ENCODE peak calls at places on chromosome 19, in six cellular contexts. O is HepG2, H is K562, U is GM12878, R is GM12891, E is H1. B is an unnamed sample.

GRCh38 chr19:41903161-41903953 is 20.4 kb downstream of the ARHGEF1 start:
- DNase-seq in R (no peak), E (no peak), O (no peak), H (no peak), U (no peak), B (no peak)

GRCh38 chr19:28710278-28710677 is 502.7 kb downstream of the UQCRFS1 start:
- DNase-seq in R (no peak), O (peak; percentile 43), U (peak; percentile 3), H (peak; percentile 45), E (no peak), B (no peak)

GRCh38 chr19:11570039-11570462 is 7.4 kb downstream of the ACP5 start:
- DNase-seq in O (no peak), U (no peak), R (no peak), H (no peak), E (no peak), B (peak; percentile 4)

GRCh38 chr19:35756373-35757230 is at the start of gene HSPB6:
- DNase-seq in R (no peak), O (no peak), E (no peak), H (no peak), U (no peak), B (no peak)

GRCh38 chr19:41802770-41803169 is 6.4 kb downstream of the CEACAM3 start:
- DNase-seq in H (no peak), R (no peak), E (no peak), U (no peak), O (no peak), B (no peak)

GRCh38 chr19:38842439-38843174 is 7.2 kb downstream of the HNRNPL start:
- DNase-seq in O (no peak), R (no peak), H (no peak), U (no peak), E (no peak), B (no peak)

GRCh38 chr19:38317104-38317612 is 1.4 kb upstream of the YIF1B start:
- DNase-seq in H (peak; percentile 91), O (no peak), R (no peak), U (no peak), E (no peak), B (no peak)

GRCh38 chr19:3606690-3607289 is at the start of gene TBXA2R:
- DNase-seq in O (no peak), U (no peak), R (peak; percentile 77), H (peak; percentile 93), E (no peak), B (peak; percentile 65)

GRCh38 chr19:2983351-2984195 is 6.2 kb downstream of the TLE6 start:
- DNase-seq in U (no peak), H (peak; percentile 23), E (peak; percentile 83), O (no peak), R (no peak), B (no peak)

GRCh38 chr19:47434088-47434487 is 14.8 kb upstream of the MEIS3 start:
- DNase-seq in O (no peak), U (no peak), H (no peak), E (no peak), R (no peak), B (no peak)

DNA sequence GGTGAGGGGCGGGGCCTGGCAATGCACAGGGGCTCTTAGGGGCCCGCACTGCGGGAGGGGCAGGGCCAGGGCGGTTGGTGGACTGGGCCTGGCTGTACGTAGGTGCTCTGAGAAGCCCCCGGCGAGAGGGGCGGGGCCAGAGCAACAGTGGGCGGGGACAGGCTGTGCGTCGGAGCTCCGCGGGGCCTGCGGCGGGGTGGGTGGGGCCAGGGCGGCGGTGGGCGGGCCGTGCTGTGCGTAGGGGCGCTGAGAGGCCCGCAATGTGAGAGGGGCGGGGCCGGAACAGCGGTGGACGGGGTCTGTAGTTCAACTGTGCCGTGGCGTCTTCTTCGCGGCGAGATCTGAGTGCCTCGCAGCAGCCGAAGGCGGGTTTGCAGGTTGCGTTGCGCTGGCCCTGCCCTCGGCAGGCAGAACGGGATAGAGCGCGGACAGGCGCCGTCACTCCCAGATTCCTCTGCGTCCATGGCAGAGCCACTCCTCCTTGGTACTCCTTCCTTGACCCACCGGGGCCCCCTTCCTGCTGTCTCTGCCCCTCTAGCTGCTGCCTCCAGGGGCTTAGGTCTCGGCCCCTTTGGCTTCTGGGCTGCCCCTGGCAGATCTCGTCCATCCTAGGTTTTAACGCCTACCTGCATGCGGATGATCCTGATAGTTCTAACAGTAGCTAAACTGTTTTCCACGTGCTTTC is 33.2 kb downstream of the CCNE1 start:
- DNase-seq in U (peak; percentile 59), H (no peak), O (peak; percentile 89), R (peak; percentile 86), E (peak; percentile 83), B (peak; percentile 86)
- TF ChIP-seq POLR2A in U (peak; percentile 90), H (peak; percentile 58), O (peak; percentile 69), R (peak; percentile 69), E (peak; percentile 40), B (peak; percentile 77)

DNA sequence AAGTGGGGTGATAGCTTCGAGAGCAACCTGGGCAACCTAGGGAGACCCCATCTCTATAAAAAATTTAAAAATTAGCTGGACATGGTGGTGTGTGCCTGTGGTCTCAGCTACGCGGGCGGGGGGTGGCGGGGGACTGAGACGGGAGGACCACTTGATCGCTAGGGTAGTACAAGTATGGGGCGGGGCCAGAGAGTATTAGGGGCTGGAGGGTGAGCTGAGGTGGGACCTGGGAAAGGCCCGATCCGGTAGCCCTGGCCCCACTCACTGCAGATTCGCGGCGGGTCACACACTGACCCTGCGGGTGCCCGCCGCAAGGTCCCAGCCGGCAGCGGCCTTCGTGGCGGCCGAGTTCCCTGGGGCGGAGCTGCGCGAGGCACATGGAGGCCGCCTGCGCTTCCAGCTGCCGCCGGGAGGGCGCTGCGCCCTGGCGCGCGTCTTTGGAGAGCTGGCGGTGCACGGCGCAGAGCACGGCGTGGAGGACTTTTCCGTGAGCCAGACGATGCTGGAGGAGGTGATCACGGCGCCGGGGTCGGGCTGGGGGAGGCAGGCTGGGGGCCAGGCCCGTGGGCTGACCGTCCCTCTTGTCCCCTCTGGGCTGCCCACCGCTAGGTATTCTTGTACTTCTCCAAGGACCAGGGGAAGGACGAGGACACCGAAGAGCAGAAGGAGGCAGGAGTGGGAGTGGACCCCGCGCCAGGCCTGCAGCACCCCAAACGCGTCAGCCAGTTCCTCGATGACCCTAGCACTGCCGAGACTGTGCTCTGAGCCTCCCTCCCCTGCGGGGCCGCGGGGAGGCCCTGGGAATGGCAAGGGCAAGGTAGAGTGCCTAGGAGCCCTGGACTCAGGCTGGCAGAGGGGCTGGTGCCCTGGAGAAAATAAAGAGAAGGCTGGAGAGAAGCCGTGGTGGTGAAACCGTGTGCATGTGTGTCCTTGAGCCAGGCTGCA is 2.0 kb upstream of the ARHGAP45 start:
- DNase-seq in H (no peak), R (peak; percentile 75), O (no peak), U (no peak), E (no peak), B (peak; percentile 81)
- TF ChIP-seq POLR2AphosphoS5 in H (no peak), R (no peak), O (no peak), U (no peak), E (no peak), B (no peak)

GRCh38 chr19:16882146-16882545 is 6.7 kb upstream of the F2RL3 start:
- DNase-seq in U (no peak), E (no peak), O (no peak), H (no peak), R (no peak), B (no peak)
- TF ChIP-seq TAF1 in U (no peak), E (no peak), O (no peak), H (no peak), R (no peak), B (no peak)

GRCh38 chr19:55391191-55391670 is 5.5 kb downstream of the RPL28 start:
- DNase-seq in R (no peak), E (no peak), O (no peak), U (no peak), H (no peak), B (no peak)
- TF ChIP-seq POLR2A in R (peak; percentile 61), E (peak; percentile 67), O (no peak), U (peak; percentile 71), H (peak; percentile 30), B (peak; percentile 24)

GRCh38 chr19:15622991-15623390 is 8.0 kb downstream of the CYP4F8 start:
- DNase-seq in U (no peak), H (no peak), O (no peak), R (no peak), E (no peak), B (no peak)
- TF ChIP-seq POLR2AphosphoS5 in U (no peak), H (no peak), O (no peak), R (no peak), E (no peak), B (no peak)

DNA sequence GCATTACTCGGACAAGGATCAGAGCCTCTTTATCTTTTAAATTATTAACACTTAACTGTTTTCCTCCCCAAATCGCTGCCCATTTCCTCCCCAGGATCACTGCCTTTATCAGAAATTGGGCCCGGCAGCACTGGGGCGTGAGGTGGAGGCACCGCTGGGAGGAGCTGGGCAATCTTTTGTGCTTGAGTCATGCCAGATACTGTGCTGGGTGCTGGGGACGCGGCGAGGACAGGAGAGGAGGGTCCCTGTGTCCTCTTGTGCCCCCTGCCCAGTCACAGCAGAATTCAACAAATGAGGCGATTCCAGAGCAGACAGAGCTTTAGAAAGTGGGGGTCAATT is 347.8 kb downstream of the ZNF536 start:
- DNase-seq in E (no peak), U (no peak), R (no peak), O (no peak), H (no peak), B (no peak)
- TF ChIP-seq TAF1 in E (no peak), U (no peak), R (no peak), O (no peak), H (no peak), B (no peak)

GRCh38 chr19:50202399-50202798 is 1.0 kb upstream of the MYH14 start:
- DNase-seq in U (no peak), R (no peak), E (no peak), O (no peak), H (no peak), B (no peak)

GRCh38 chr19:50204081-50204428 is 633 bp downstream of the MYH14 start:
- DNase-seq in U (no peak), E (no peak), H (no peak), O (no peak), R (no peak), B (no peak)

GRCh38 chr19:50204811-50205675 is 1.6 kb downstream of the MYH14 start:
- DNase-seq in H (peak; percentile 81), E (peak; percentile 57), O (peak; percentile 70), R (no peak), U (no peak), B (no peak)

GRCh38 chr19:50202962-50203280 is 501 bp upstream of the MYH14 start:
- DNase-seq in U (no peak), O (no peak), E (no peak), H (no peak), R (no peak), B (no peak)

DNA sequence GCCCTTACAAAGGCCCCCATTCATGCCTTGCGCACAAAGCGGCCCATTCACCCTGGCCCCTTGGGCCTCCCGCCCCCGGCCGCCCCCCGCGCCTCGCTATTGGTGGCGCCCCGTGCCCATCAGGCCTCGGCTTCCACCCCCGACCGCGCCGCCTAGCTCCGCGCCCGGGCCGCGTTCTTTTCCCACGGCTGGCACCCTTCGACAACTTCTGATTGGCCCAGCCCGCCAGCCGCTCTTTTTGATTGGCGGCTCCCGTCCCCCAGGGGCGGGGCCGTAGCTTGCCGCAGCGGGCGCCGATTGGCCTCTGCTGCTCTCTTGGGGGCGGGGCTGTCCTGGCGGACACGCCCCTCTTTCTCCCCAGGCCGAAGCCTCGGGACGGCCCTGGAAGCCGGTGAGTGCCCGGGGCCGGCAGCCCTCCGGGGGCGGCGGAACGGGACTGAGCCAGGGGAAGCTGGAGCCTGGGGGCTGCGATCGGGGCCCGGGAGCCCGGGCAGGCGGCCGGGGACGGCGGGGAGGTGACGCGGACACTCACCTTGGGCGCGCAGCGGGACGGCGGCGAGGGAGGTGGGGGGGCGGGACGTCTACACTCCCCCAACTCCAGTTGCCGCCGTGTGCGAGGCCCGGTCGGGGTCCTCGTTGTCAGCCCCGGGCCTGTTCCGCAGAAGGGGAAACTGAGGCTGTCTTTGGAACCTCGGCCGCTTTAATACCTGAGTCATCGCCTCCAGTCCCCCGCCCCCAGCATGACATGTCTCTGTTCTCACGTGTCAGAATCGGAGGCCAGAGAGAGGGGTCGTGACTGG is at the start of gene MYH14:
- DNase-seq in U (no peak), E (peak; percentile 71), O (peak; percentile 79), H (peak; percentile 96), R (no peak), B (no peak)
- TF ChIP-seq POLR2A in U (no peak), E (no peak), O (no peak), H (no peak), R (no peak), B (no peak)